ENCODE peak calls at places on chromosomes 6 and 20, in six cellular contexts. W, J, F, D, O and A are unnamed samples.
A peak's percentile ranks its signal among the peaks of the same experiment; 100 is the strongest.

GRCh38 chr6:1630771-1631217 is 21.1 kb downstream of the FOXC1 start:
- DNase-seq in W (no peak), J (no peak), F (no peak), D (no peak), O (no peak), A (no peak)

GRCh38 chr6:157300006-157300405 is 23.3 kb downstream of the TMEM242 start:
- DNase-seq in W (no peak), J (no peak), F (no peak), D (no peak), O (no peak), A (no peak)

GRCh38 chr20:58107533-58107932 is 120.9 kb downstream of the ANKRD60 start:
- DNase-seq in W (no peak), J (no peak), F (no peak), D (no peak), O (no peak), A (no peak)

GRCh38 chr6:3259491-3259958 is 778 bp downstream of the PSMG4 start:
- DNase-seq in W (peak; percentile 41), J (no peak), F (no peak), D (no peak), O (peak; percentile 55), A (no peak)

GRCh38 chr20:20399705-20400104 is 31.8 kb downstream of the INSM1 start:
- DNase-seq in W (no peak), J (no peak), F (no peak), D (no peak), O (no peak), A (no peak)

GRCh38 chr6:38215225-38215624 is 395.7 kb downstream of the ZFAND3 start:
- DNase-seq in W (no peak), J (no peak), F (no peak), D (no peak), O (no peak), A (no peak)

GRCh38 chr6:31037692-31038091 is 27.4 kb downstream of the MUC22 start:
- DNase-seq in W (no peak), J (no peak), F (no peak), D (no peak), O (no peak), A (no peak)

GRCh38 chr6:41581381-41581991 is 35.3 kb downstream of the FOXP4 start:
- DNase-seq in W (no peak), J (no peak), F (no peak), D (peak; percentile 86), O (no peak), A (no peak)

GRCh38 chr6:8494730-8495129 is 59.4 kb upstream of the SLC35B3 start:
- DNase-seq in W (no peak), J (no peak), F (no peak), D (no peak), O (no peak), A (no peak)

GRCh38 chr6:46243754-46244153 is 73.0 kb upstream of the ENPP5 start:
- DNase-seq in W (no peak), J (no peak), F (no peak), D (no peak), O (no peak), A (no peak)

GRCh38 chr6:115441671-115442070 is 619.0 kb downstream of the FRK start:
- DNase-seq in W (no peak), J (no peak), F (no peak), D (no peak), O (no peak), A (no peak)

DNA sequence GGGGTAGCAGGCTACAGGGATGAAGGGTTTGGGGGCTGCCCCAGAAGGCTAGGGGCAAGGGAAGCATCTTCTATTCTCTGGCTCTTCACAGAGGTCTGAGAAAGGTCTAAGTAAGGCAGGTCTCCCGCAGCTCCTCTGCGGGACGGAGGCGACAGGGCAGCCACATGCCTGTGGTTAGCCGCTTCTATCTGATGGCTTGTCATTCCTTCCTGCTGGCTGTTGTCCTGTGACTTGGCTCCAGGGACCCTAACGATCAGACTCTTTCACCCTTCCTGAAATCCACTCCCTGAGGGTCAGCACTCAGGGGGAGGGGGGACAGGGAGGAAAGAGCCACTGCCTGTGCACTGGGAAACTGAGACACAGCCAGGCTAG is 673 bp downstream of the CST7 start:
- DNase-seq in W (no peak), J (no peak), F (no peak), D (no peak), O (no peak), A (no peak)
- H3K27ac ChIP-seq in W (no peak overlapping the region), J (peak overlapping the region; percentile 76), F (peak overlapping the region; percentile 39), D (no peak overlapping the region), O (peak overlapping the region; percentile 94), A (no peak overlapping the region)

DNA sequence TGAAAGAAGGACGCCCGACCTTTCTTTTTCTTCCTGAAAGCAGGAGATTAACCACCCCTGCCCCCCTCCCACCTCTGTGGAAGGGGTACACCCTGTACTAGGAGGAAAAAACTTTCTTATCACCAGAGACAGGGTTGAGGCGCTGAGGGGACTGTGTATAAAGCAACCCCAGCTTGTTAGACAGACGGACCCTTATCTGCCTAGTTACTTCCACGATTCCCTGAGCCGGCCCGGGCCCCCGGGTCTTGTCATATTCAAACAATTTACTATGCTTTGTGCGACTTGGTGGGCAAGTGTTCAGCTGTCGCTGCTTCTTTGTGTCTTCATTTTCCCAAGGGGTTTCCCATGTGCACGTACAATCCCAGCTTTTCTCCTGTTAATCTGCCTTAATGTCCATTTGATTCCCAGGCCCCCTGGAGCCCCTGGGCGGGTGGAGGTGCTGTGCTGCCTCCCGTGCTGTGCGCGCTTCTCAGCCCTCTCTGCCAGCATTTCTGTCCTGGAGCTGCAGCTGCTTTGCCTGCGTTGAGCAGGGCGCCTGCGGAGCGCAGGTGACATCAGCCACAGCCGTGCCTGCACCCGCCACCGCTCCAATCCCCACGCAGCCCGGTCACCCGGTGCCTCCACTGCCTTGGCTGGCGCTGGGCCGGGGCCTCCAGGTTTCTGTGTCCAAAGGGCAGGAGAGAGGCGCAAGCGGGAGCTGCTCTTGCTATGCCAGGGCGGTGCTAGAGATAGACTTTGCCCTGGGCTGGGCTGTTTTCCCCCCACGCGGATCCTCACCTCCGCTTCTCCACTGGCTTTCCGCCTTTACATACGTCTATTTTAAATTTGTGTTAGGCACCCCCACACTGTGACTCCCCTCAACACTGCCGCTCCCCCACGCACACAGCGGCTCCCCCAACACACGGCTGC is 96.2 kb downstream of the TTLL2 start:
- DNase-seq in W (no peak), J (no peak), F (no peak), D (no peak), O (no peak), A (no peak)
- H3K27ac ChIP-seq in W (no peak overlapping the region), J (no peak overlapping the region), F (no peak overlapping the region), D (no peak overlapping the region), O (no peak overlapping the region), A (no peak overlapping the region)

GRCh38 chr20:16500197-16500596 is 73.1 kb downstream of the KIF16B start:
- DNase-seq in W (no peak), J (no peak), F (no peak), D (no peak), O (no peak), A (no peak)

GRCh38 chr20:16501236-16501635 is 72.0 kb downstream of the KIF16B start:
- DNase-seq in W (no peak), J (no peak), F (no peak), D (no peak), O (no peak), A (no peak)

GRCh38 chr20:16505894-16506293 is 67.4 kb downstream of the KIF16B start:
- DNase-seq in W (no peak), J (no peak), F (no peak), D (no peak), O (no peak), A (no peak)
- H3K27ac ChIP-seq in W (no peak overlapping the region), J (no peak overlapping the region), F (no peak overlapping the region), D (no peak overlapping the region), O (no peak overlapping the region), A (no peak overlapping the region)

DNA sequence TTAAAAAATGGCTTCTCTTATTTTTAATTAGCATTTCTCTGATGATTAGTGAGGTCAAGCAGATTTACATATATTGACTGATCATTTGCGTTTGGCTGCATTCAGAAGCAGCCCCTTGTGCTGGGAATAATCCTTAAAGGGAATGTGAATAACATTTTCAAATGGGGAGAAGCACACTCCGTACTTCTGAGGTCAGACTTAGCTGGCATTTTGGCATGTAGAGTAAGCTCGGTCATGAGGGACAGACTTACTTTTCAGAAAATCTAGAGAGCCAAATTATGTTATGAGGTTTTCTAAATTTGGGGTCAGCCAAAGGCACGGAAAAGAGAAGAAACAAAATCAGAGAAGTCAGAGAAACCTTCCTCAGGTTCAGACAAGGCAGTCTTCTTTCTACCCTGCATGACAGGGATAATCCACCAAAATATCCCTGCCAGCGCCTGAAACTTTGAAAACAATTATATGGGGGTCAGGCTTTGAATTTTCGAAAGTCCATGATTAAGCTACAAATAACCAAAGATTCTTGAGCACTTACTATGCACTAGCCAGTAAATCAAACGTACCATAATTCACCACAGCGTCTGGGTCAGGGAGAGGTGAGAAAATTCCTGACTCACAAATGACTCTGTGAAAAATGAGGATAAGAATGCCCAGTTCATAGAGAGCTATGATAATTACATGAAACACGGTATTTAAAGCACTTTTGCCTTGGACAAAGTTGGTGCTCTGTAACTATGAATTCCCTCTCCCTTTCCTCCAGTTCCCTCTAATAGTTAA is 44.9 kb downstream of the ADAT2 start:
- DNase-seq in W (no peak), J (no peak), F (no peak), D (no peak), O (no peak), A (no peak)
- H3K27ac ChIP-seq in W (no peak overlapping the region), J (no peak overlapping the region), F (no peak overlapping the region), D (peak overlapping the region; percentile 66), O (no peak overlapping the region), A (no peak overlapping the region)

GRCh38 chr20:36177716-36178115 is 23.2 kb downstream of the EPB41L1 start:
- DNase-seq in W (no peak), J (no peak), F (no peak), D (no peak), O (no peak), A (no peak)

GRCh38 chr20:36175016-36175415 is 20.5 kb downstream of the EPB41L1 start:
- DNase-seq in W (no peak), J (no peak), F (no peak), D (no peak), O (no peak), A (no peak)

GRCh38 chr20:36175475-36175995 is 21.0 kb downstream of the EPB41L1 start:
- DNase-seq in W (no peak), J (no peak), F (no peak), D (no peak), O (no peak), A (no peak)

GRCh38 chr20:36170542-36171215 is 16.1 kb downstream of the EPB41L1 start:
- DNase-seq in W (no peak), J (no peak), F (no peak), D (no peak), O (no peak), A (no peak)

GRCh38 chr20:36173451-36173933 is 19.0 kb downstream of the EPB41L1 start:
- DNase-seq in W (no peak), J (no peak), F (no peak), D (no peak), O (no peak), A (peak; percentile 71)
- H3K27ac ChIP-seq in W (no peak overlapping the region), J (no peak overlapping the region), F (no peak overlapping the region), D (no peak overlapping the region), O (no peak overlapping the region), A (no peak overlapping the region)

GRCh38 chr20:37275125-37275524 is 13.5 kb upstream of the GHRH start:
- DNase-seq in W (no peak), J (no peak), F (no peak), D (no peak), O (no peak), A (no peak)
- H3K27ac ChIP-seq in W (no peak overlapping the region), J (no peak overlapping the region), F (no peak overlapping the region), D (no peak overlapping the region), O (no peak overlapping the region), A (no peak overlapping the region)